ENCODE peak calls at places on chromosomes 4 and X, in four cellular contexts. B is thoracic aorta, G is ovary, Y is thyroid gland. T is an unnamed sample.

GRCh38 chrX:23902419-23902818 is 5.3 kb downstream of the APOO start:
- DNase-seq in G (no peak), B (no peak), Y (no peak), T (peak)

GRCh38 chr4:31237242-31237641 is 517.1 kb downstream of the PCDH7 start:
- DNase-seq in Y (no peak), G (no peak), B (no peak), T (no peak)

GRCh38 chrX:9465380-9466114 is 689 bp downstream of the TBL1X start:
- DNase-seq in G (peak), B (no peak), Y (peak), T (no peak)

GRCh38 chrX:56765816-56766553 is 36.9 kb downstream of the NBDY start:
- DNase-seq in B (no peak), G (no peak), Y (no peak), T (no peak)

GRCh38 chr4:130395871-130396270 is 1299.9 kb downstream of the C4orf33 start:
- DNase-seq in Y (no peak), G (no peak), B (no peak), T (peak)

GRCh38 chr4:168598191-168598590 is 101.3 kb downstream of the PALLD start:
- DNase-seq in G (no peak), B (no peak), Y (no peak), T (peak)

GRCh38 chr4:128589384-128589957 is 220.0 kb upstream of the JADE1 start:
- DNase-seq in G (no peak), B (no peak), Y (no peak), T (no peak)

GRCh38 chrX:8005678-8006347 is 78.6 kb upstream of the PNPLA4 start:
- DNase-seq in G (no peak), B (no peak), Y (no peak), T (no peak)

GRCh38 chr4:81432825-81433224 is 38.9 kb downstream of the RASGEF1B start:
- DNase-seq in G (no peak), Y (no peak), B (no peak), T (no peak)

GRCh38 chr4:48331577-48332340 is 9.6 kb upstream of the SLAIN2 start:
- DNase-seq in Y (no peak), G (no peak), B (no peak), T (peak)

GRCh38 chr4:88831063-88831462 is 133.4 kb upstream of the NAP1L5 start:
- DNase-seq in G (no peak), B (no peak), Y (no peak), T (no peak)

GRCh38 chr4:108008721-108009120 is 19.0 kb downstream of the HADH start:
- DNase-seq in Y (no peak), B (no peak), G (no peak), T (no peak)

GRCh38 chr4:75555294-75556164 is at the start of gene ODAPH:
- DNase-seq in B (no peak), G (no peak), Y (no peak), T (no peak)

GRCh38 chr4:9952415-9952950 is 68.8 kb downstream of the SLC2A9 start:
- DNase-seq in B (no peak), G (no peak), Y (no peak), T (peak)

GRCh38 chr4:48578132-48578964 is 88.3 kb downstream of the ZAR1 start:
- DNase-seq in G (peak), Y (peak), B (peak), T (peak)

GRCh38 chr4:39526810-39527295 is 386 bp downstream of the UGDH start:
- DNase-seq in G (no peak), Y (no peak), B (no peak), T (no peak)

GRCh38 chrX:104972737-104973136 is 247.8 kb downstream of the TEX13A start:
- DNase-seq in B (no peak), Y (no peak), G (no peak), T (no peak)

GRCh38 chr4:22897520-22898108 is 204.9 kb downstream of the GBA3 start:
- DNase-seq in B (no peak), G (no peak), Y (peak), T (peak)

GRCh38 chrX:47501226-47502071 is 18.4 kb upstream of the ZNF41 start:
- DNase-seq in B (no peak), G (no peak), Y (no peak), T (peak)

GRCh38 chr4:100954048-100954447 is 393.3 kb downstream of the PPP3CA start:
- DNase-seq in B (no peak), Y (no peak), G (no peak), T (no peak)

GRCh38 chr4:78032446-78032845 is 24.7 kb upstream of the FRAS1 start:
- DNase-seq in B (no peak), G (no peak), Y (no peak), T (no peak)

GRCh38 chr4:148029781-148030180 is 297.9 kb downstream of the ARHGAP10 start:
- DNase-seq in Y (no peak), B (no peak), G (no peak), T (no peak)

GRCh38 chr4:26191353-26191752 is 129.5 kb upstream of the RBPJ start:
- DNase-seq in Y (no peak), B (no peak), G (no peak), T (no peak)

GRCh38 chrX:110241816-110242215 is 76.1 kb downstream of the AMMECR1 start:
- DNase-seq in Y (peak), B (no peak), G (no peak), T (no peak)

GRCh38 chr4:152936446-152937279 is 540 bp downstream of the FHDC1 start:
- DNase-seq in B (no peak), G (peak), Y (peak), T (no peak)

GRCh38 chr4:7786517-7786916 is 153.1 kb downstream of the AFAP1 start:
- DNase-seq in Y (no peak), B (no peak), G (no peak), T (no peak)

GRCh38 chrX:68695206-68695845 is 47.9 kb downstream of the STARD8 start:
- DNase-seq in G (no peak), B (no peak), Y (no peak), T (no peak)
- H3K27ac ChIP-seq in G (no peak), B (no peak), Y (peak), T (no peak)

GRCh38 chr4:146510942-146511341 is 10.8 kb downstream of the SLC10A7 start:
- DNase-seq in G (no peak), B (no peak), Y (no peak), T (no peak)
- TF ChIP-seq CTCF in G (no peak), B (no peak), Y (no peak), T (peak)

DNA sequence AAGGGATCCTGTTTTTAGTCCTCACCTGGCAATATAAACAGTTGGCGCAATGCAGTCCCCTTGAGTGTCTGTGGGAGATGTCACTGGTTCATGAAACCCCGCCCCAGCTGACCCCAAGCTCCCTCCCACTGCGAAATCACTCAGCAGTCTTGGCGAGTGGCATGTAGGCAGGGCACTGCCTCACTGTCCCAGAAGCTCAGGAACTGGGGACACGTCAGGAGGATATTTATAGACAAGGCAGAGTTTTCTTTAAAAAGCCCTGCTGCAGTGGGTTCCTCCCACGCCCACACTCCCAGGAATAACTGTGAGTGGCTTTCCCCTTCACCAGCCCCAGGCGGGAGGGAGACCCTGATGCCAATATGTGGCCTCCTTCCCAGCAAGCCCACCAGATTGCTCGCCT is 44.3 kb upstream of the PPP2R2C start:
- DNase-seq in G (no peak), Y (no peak), B (no peak), T (no peak)
- H3K27ac ChIP-seq in G (no peak), Y (no peak), B (no peak), T (no peak)

GRCh38 chr4:93232883-93233282 is 595.7 kb upstream of the ATOH1 start:
- DNase-seq in B (no peak), Y (no peak), G (no peak), T (peak)

GRCh38 chr4:93228021-93228420 is 600.5 kb upstream of the ATOH1 start:
- DNase-seq in B (no peak), Y (no peak), G (no peak), T (no peak)
- TF ChIP-seq CTCF in B (no peak), Y (no peak), G (no peak), T (no peak)

GRCh38 chr4:144650311-144650820 is 4.4 kb downstream of the HHIP start:
- DNase-seq in B (no peak), Y (no peak), G (no peak), T (no peak)
- H3K27ac ChIP-seq in B (no peak), Y (no peak), G (no peak), T (no peak)

GRCh38 chrX:131063613-131064012 is 5.5 kb downstream of the ARHGAP36 start:
- DNase-seq in Y (no peak), G (no peak), B (no peak), T (no peak)
- TF ChIP-seq CTCF in Y (no peak), G (no peak), B (no peak), T (no peak)

GRCh38 chrX:97692575-97692974 is 808.9 kb downstream of the RPA4 start:
- DNase-seq in G (no peak), Y (no peak), B (no peak), T (no peak)
- H3K27ac ChIP-seq in G (no peak), Y (no peak), B (no peak), T (no peak)

GRCh38 chr4:97987019-97987648 is 156.1 kb downstream of the STPG2 start:
- DNase-seq in B (no peak), G (no peak), Y (no peak), T (peak)
- TF ChIP-seq CTCF in B (no peak), G (no peak), Y (peak), T (peak)

DNA sequence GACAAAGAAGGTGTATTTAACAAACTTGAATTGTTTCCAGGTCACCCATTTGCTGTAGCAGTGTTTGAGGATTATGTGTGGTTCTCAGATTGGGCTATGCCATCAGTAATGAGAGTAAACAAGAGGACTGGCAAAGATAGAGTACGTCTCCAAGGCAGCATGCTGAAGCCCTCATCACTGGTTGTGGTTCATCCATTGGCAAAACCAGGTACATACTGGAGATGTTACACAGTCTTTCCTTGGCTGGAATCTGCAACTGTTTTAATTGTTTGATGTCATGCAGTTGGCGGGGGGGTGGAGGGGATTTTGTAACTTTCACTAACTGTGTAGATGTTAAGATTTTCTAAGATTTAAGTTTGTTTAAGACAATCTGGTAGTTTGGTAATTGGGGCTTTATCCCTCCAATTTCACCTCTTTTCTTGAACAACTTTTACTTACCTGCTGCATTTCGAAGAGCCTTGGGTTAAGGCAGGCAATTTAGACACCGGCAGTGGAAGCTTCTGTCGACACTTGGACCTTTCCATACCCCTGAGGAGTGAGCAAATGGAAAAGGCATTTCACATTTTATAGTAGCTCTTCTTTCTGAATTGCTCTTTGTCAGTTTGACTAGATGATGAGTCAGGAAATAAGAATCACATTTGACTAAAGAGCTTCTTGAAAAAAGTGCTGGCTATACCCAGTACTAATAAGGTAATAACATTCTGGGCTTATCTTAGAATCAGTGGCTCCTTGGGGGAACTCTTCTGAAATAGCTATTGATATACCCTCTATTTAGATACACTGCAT is 67.4 kb downstream of the EGF start:
- DNase-seq in Y (no peak), G (no peak), B (no peak), T (no peak)
- H3K27ac ChIP-seq in Y (no peak), G (no peak), B (no peak), T (no peak)

T was measured in cardiac muscle cell.